ENCODE peak calls at places on chromosome 11, in seven cellular contexts. One of them, this sample, is unnamed.

GRCh38 chr11:110153474-110153873 is 60.3 kb downstream of the ZC3H12C start:
- DNase-seq in tibial artery: no peak
- DNase-seq in H9: no peak
- DNase-seq in CD4-positive, alpha-beta T cell: no peak
- DNase-seq in GM23338: no peak
- DNase-seq in endothelial cell of umbilical vein: no peak
- DNase-seq in upper lobe of right lung: no peak
- DNase-seq in this sample: no peak

GRCh38 chr11:68020575-68020974 is 9.9 kb upstream of the NDUFS8 start:
- DNase-seq in tibial artery: no peak
- DNase-seq in H9: peak; percentile 80
- DNase-seq in CD4-positive, alpha-beta T cell: no peak
- DNase-seq in GM23338: peak; percentile 81
- DNase-seq in endothelial cell of umbilical vein: peak; percentile 28
- DNase-seq in upper lobe of right lung: no peak
- DNase-seq in this sample: peak; percentile 82

GRCh38 chr11:75195164-75195962 is 44.5 kb downstream of the SLCO2B1 start:
- DNase-seq in tibial artery: peak; percentile 69
- DNase-seq in H9: no peak
- DNase-seq in CD4-positive, alpha-beta T cell: no peak
- DNase-seq in GM23338: no peak
- DNase-seq in endothelial cell of umbilical vein: peak; percentile 10
- DNase-seq in upper lobe of right lung: peak; percentile 85
- DNase-seq in this sample: no peak

GRCh38 chr11:122101625-122102291 is 14.3 kb downstream of the BLID start:
- DNase-seq in tibial artery: peak; percentile 78
- DNase-seq in H9: peak; percentile 85
- DNase-seq in CD4-positive, alpha-beta T cell: no peak
- DNase-seq in GM23338: peak; percentile 87
- DNase-seq in endothelial cell of umbilical vein: peak; percentile 89
- DNase-seq in upper lobe of right lung: no peak
- DNase-seq in this sample: no peak

GRCh38 chr11:26191193-26191592 is 140.7 kb upstream of the ANO3 start:
- DNase-seq in tibial artery: no peak
- DNase-seq in H9: no peak
- DNase-seq in CD4-positive, alpha-beta T cell: no peak
- DNase-seq in GM23338: no peak
- DNase-seq in endothelial cell of umbilical vein: no peak
- DNase-seq in upper lobe of right lung: no peak
- DNase-seq in this sample: no peak

GRCh38 chr11:120792306-120792705 is 231.6 kb upstream of the TBCEL start:
- DNase-seq in tibial artery: no peak
- DNase-seq in H9: no peak
- DNase-seq in CD4-positive, alpha-beta T cell: no peak
- DNase-seq in GM23338: no peak
- DNase-seq in endothelial cell of umbilical vein: no peak
- DNase-seq in upper lobe of right lung: no peak
- DNase-seq in this sample: no peak

GRCh38 chr11:70510106-70510505 is 111.8 kb downstream of the CTTN start:
- DNase-seq in tibial artery: no peak
- DNase-seq in H9: no peak
- DNase-seq in CD4-positive, alpha-beta T cell: no peak
- DNase-seq in GM23338: no peak
- DNase-seq in endothelial cell of umbilical vein: no peak
- DNase-seq in upper lobe of right lung: peak; percentile 48
- DNase-seq in this sample: no peak

GRCh38 chr11:130786586-130786985 is 129.7 kb downstream of the SNX19 start:
- DNase-seq in tibial artery: no peak
- DNase-seq in H9: no peak
- DNase-seq in CD4-positive, alpha-beta T cell: no peak
- DNase-seq in GM23338: no peak
- DNase-seq in endothelial cell of umbilical vein: no peak
- DNase-seq in upper lobe of right lung: no peak
- DNase-seq in this sample: no peak

GRCh38 chr11:66267039-66267378 is 1.4 kb upstream of the RAB1B start:
- DNase-seq in tibial artery: no peak
- DNase-seq in H9: no peak
- DNase-seq in CD4-positive, alpha-beta T cell: no peak
- DNase-seq in GM23338: no peak
- DNase-seq in endothelial cell of umbilical vein: no peak
- DNase-seq in upper lobe of right lung: no peak
- DNase-seq in this sample: no peak

GRCh38 chr11:66268953-66269906 is 791 bp downstream of the RAB1B start:
- DNase-seq in tibial artery: no peak
- DNase-seq in H9: peak; percentile 65
- DNase-seq in CD4-positive, alpha-beta T cell: no peak
- DNase-seq in GM23338: peak; percentile 72
- DNase-seq in endothelial cell of umbilical vein: peak; percentile 34
- DNase-seq in upper lobe of right lung: peak; percentile 73
- DNase-seq in this sample: no peak

GRCh38 chr11:66266378-66267038 is 1.9 kb upstream of the RAB1B start:
- DNase-seq in tibial artery: no peak
- DNase-seq in H9: no peak
- DNase-seq in CD4-positive, alpha-beta T cell: no peak
- DNase-seq in GM23338: no peak
- DNase-seq in endothelial cell of umbilical vein: no peak
- DNase-seq in upper lobe of right lung: peak; percentile 65
- DNase-seq in this sample: no peak

GRCh38 chr11:66268210-66268952 is at the start of gene RAB1B:
- DNase-seq in tibial artery: peak; percentile 100
- DNase-seq in H9: peak; percentile 100
- DNase-seq in CD4-positive, alpha-beta T cell: peak; percentile 100
- DNase-seq in GM23338: peak; percentile 100
- DNase-seq in endothelial cell of umbilical vein: peak; percentile 100
- DNase-seq in upper lobe of right lung: peak; percentile 100
- DNase-seq in this sample: peak; percentile 100

DNA sequence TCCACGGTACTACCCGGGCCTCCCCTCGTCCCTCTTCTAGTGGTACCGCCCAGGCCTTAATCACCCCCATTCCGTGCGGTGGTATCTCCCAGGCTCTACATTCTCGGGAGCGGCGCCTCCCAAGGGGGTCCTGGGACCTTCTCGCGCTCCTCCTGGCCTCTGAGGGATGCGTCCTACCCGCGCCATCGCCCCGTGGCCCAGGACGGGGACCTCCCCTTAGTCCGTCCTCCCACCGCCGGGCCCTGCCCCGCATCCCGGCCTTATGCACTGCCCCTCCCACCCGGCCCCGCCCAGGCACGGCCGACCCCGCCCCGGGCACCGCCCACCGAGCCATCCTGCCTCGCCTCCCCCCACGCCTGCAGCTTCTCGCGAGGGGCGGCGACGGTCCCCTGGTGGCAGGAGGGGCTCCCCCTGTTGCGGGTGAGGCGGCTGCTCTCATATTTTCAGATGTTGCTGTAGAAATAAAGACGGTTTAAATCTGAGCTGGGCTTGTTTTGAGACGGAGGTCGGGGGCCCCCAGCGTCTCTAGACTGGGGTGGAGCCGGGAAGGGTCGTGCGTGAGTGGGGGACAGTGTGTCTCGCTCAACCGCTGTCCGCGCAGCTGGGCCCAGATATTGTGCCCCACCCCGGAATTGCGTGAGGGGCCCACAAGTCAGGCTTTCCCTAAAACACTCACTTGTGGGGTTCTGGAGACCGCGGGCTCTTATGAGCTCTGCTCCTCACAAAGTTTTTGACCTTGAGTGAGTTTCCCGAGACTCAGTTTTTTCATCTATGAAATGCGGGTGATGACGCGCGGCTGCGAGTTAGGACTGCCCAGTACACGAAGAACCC is 845 bp upstream of the RAB1B start:
- DNase-seq in tibial artery: peak; percentile 90
- DNase-seq in H9: peak; percentile 91
- DNase-seq in CD4-positive, alpha-beta T cell: peak; percentile 76
- DNase-seq in GM23338: peak; percentile 92
- DNase-seq in endothelial cell of umbilical vein: peak; percentile 91
- DNase-seq in upper lobe of right lung: peak; percentile 93
- DNase-seq in this sample: peak; percentile 89
- TF ChIP-seq CTCF in tibial artery: peak; percentile 21
- TF ChIP-seq CTCF in H9: no peak
- TF ChIP-seq CTCF in CD4-positive, alpha-beta T cell: no peak
- TF ChIP-seq CTCF in GM23338: no peak
- TF ChIP-seq CTCF in endothelial cell of umbilical vein: peak; percentile 25
- TF ChIP-seq CTCF in upper lobe of right lung: no peak
- TF ChIP-seq CTCF in this sample: no peak

DNA sequence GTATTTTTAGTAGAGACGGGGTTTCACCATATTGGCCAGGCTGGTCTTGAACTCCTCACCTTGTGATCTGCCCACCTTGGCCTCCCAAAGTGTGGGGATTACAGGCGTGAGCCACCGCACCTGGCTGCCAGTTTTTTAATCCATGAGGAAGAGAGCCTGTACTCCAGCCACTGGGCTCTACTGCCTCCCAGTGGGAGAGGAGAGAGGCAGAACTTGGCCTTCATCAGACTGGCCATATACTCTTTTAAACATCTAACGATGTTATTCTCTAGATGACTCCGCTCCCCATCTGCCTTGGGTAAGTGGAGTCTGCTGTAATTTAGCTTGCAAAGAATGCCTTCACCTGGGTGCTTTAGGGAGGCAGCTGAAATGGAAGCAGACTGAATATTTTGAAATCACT is 34.6 kb downstream of the SLC6A5 start:
- DNase-seq in tibial artery: no peak
- DNase-seq in H9: peak; percentile 50
- DNase-seq in CD4-positive, alpha-beta T cell: no peak
- DNase-seq in GM23338: peak; percentile 47
- DNase-seq in endothelial cell of umbilical vein: no peak
- DNase-seq in upper lobe of right lung: no peak
- DNase-seq in this sample: no peak
- TF ChIP-seq CTCF in tibial artery: no peak
- TF ChIP-seq CTCF in H9: peak; percentile 59
- TF ChIP-seq CTCF in CD4-positive, alpha-beta T cell: no peak
- TF ChIP-seq CTCF in GM23338: peak; percentile 64
- TF ChIP-seq CTCF in endothelial cell of umbilical vein: no peak
- TF ChIP-seq CTCF in upper lobe of right lung: no peak
- TF ChIP-seq CTCF in this sample: no peak

DNA sequence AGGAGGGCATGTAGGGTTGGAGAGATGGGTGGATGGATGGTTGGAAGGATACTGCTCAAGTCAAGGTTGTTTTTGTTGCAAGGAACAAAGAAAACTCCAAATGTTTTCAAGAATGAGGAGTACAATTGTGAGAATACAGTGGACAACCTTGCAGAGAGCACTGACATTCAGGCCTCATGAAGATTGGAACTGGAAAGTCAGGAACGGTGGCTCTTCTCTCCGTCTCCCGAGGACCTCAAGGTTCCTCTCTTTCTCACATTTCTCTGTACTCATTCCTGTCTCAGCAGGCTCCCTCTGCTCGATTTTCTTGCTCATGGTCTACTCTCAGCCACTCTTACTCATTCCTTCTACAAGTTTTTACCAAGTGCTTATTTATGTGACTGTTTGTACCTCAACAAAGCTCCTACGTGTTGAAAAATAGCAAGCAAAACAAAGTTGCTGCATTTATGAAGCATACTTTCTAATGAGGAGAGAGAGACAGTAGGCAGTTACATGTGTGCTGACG is 97.6 kb downstream of the SWAP70 start:
- DNase-seq in tibial artery: no peak
- DNase-seq in H9: no peak
- DNase-seq in CD4-positive, alpha-beta T cell: no peak
- DNase-seq in GM23338: no peak
- DNase-seq in endothelial cell of umbilical vein: no peak
- DNase-seq in upper lobe of right lung: no peak
- DNase-seq in this sample: no peak
- TF ChIP-seq CTCF in tibial artery: no peak
- TF ChIP-seq CTCF in H9: no peak
- TF ChIP-seq CTCF in CD4-positive, alpha-beta T cell: no peak
- TF ChIP-seq CTCF in GM23338: no peak
- TF ChIP-seq CTCF in endothelial cell of umbilical vein: no peak
- TF ChIP-seq CTCF in upper lobe of right lung: no peak
- TF ChIP-seq CTCF in this sample: no peak

DNA sequence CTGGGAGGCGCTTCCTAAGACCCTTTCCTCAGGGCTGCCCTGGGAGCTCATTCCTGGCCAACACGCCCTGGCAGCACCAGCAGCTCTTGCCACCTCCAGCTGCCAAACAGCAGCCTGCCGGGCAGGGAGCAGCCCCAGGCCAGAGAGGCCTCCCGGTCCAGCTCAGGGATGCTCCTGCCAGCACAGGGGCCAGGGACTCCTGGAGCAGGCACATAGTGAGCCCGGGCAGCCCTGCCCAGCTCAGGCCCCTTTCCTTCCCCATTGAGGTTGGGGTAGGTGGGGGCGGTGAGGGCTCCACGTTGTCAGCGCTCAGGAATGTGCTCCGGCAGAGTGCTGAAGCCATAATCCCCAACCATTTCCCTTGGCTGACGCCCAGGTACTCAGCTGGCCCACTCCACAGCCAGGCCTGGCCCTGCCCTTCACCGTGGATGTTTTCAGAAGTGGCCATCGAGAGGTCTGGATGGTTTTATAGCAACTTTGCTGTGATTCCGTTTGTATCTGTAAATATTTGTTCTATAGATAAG is 7.6 kb downstream of the SLC39A13 start:
- DNase-seq in tibial artery: peak; percentile 86
- DNase-seq in H9: no peak
- DNase-seq in CD4-positive, alpha-beta T cell: no peak
- DNase-seq in GM23338: peak; percentile 43
- DNase-seq in endothelial cell of umbilical vein: peak; percentile 88
- DNase-seq in upper lobe of right lung: peak; percentile 94
- DNase-seq in this sample: peak; percentile 78
- TF ChIP-seq CTCF in tibial artery: no peak
- TF ChIP-seq CTCF in H9: no peak
- TF ChIP-seq CTCF in CD4-positive, alpha-beta T cell: no peak
- TF ChIP-seq CTCF in GM23338: no peak
- TF ChIP-seq CTCF in endothelial cell of umbilical vein: no peak
- TF ChIP-seq CTCF in upper lobe of right lung: no peak
- TF ChIP-seq CTCF in this sample: no peak

GRCh38 chr11:102111011-102111786 is 952 bp downstream of the YAP1 start:
- DNase-seq in tibial artery: peak; percentile 58
- DNase-seq in H9: peak; percentile 91
- DNase-seq in CD4-positive, alpha-beta T cell: no peak
- DNase-seq in GM23338: peak; percentile 94
- DNase-seq in endothelial cell of umbilical vein: peak; percentile 77
- DNase-seq in upper lobe of right lung: peak; percentile 92
- DNase-seq in this sample: peak; percentile 79
- TF ChIP-seq CTCF in tibial artery: peak; percentile 7
- TF ChIP-seq CTCF in H9: peak; percentile 28
- TF ChIP-seq CTCF in CD4-positive, alpha-beta T cell: no peak
- TF ChIP-seq CTCF in GM23338: peak; percentile 10
- TF ChIP-seq CTCF in endothelial cell of umbilical vein: peak; percentile 15
- TF ChIP-seq CTCF in upper lobe of right lung: peak; percentile 7
- TF ChIP-seq CTCF in this sample: no peak

DNA sequence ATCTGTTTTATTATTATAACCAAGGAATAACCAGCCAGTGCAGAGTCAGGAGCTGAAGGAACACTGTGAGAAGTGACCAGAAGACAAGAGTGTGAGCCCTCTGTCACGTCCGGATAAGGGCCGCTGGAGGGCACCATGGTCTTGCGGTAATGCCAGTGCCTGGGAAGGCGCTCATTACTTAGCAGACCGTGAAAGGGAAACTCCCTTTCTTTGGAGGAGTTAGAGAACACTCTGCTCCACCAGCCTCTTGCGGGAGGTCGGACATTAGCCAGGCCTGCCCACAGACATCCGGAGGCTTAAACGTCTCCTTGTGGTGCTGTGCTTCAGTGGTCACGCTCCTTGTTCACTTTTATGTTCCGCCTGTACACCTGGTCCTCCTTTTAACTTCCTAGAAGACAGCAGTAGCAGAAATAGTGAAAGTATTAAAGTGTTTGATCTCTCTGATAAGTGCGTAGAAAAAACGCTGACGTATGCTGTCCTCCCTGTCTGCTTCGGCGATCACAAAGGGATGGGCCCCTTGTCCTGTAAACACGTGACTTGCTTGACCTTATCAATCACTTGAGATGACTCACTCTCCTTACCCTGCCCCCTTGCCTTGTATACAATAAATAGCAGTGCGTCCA is 120.6 kb upstream of the LMO1 start:
- DNase-seq in tibial artery: no peak
- DNase-seq in H9: peak; percentile 74
- DNase-seq in CD4-positive, alpha-beta T cell: no peak
- DNase-seq in GM23338: peak; percentile 73
- DNase-seq in endothelial cell of umbilical vein: peak; percentile 9
- DNase-seq in upper lobe of right lung: peak; percentile 78
- DNase-seq in this sample: peak; percentile 61
- TF ChIP-seq CTCF in tibial artery: no peak
- TF ChIP-seq CTCF in H9: peak; percentile 56
- TF ChIP-seq CTCF in CD4-positive, alpha-beta T cell: no peak
- TF ChIP-seq CTCF in GM23338: peak; percentile 52
- TF ChIP-seq CTCF in endothelial cell of umbilical vein: peak; percentile 11
- TF ChIP-seq CTCF in upper lobe of right lung: no peak
- TF ChIP-seq CTCF in this sample: no peak

This sample was measured in stomach.